ENCODE peak calls at places on chromosomes 2 and 18, in nine cellular contexts. One of them, this sample, is unnamed.

GRCh38 chr2:209638346-209638745 is 133.3 kb upstream of the UNC80 start:
- DNase-seq in Right ventricle myocardium superior: no peak
- DNase-seq in stimulated activated CD8-positive, alpha-beta memory T cell treated with anti-CD3 and anti-CD28 coated beads, Interleukin-4, amount 100 ng/mL, for 1 hour: no peak
- DNase-seq in H7: no peak
- DNase-seq in stimulated activated CD4-positive, alpha-beta T cell treated with anti-CD3 and anti-CD28 coated beads, Interleukin-1b, Interleukin-23, amount 100 ng/mL, for 24 hours: no peak
- DNase-seq in activated CD8-positive, alpha-beta memory T cell treated with anti-CD3 and anti-CD28 coated beads for 1 hour: no peak
- DNase-seq in erythroblast: no peak
- DNase-seq in mesendoderm: no peak
- DNase-seq in natural killer cell: no peak
- DNase-seq in this sample: no peak

GRCh38 chr2:219466816-219467735 is 31.6 kb upstream of the GMPPA start:
- DNase-seq in stimulated activated CD4-positive, alpha-beta T cell treated with anti-CD3 and anti-CD28 coated beads, Interleukin-1b, Interleukin-23, amount 100 ng/mL, for 24 hours: no peak
- DNase-seq in mesendoderm: no peak
- DNase-seq in erythroblast: no peak
- DNase-seq in H7: no peak
- DNase-seq in Right ventricle myocardium superior: no peak
- DNase-seq in activated CD8-positive, alpha-beta memory T cell treated with anti-CD3 and anti-CD28 coated beads for 1 hour: no peak
- DNase-seq in natural killer cell: no peak
- DNase-seq in stimulated activated CD8-positive, alpha-beta memory T cell treated with anti-CD3 and anti-CD28 coated beads, Interleukin-4, amount 100 ng/mL, for 1 hour: no peak
- DNase-seq in this sample: no peak

GRCh38 chr2:119148082-119148715 is 10.4 kb downstream of the C1QL2 start:
- DNase-seq in mesendoderm: peak
- DNase-seq in activated CD8-positive, alpha-beta memory T cell treated with anti-CD3 and anti-CD28 coated beads for 1 hour: no peak
- DNase-seq in stimulated activated CD8-positive, alpha-beta memory T cell treated with anti-CD3 and anti-CD28 coated beads, Interleukin-4, amount 100 ng/mL, for 1 hour: no peak
- DNase-seq in stimulated activated CD4-positive, alpha-beta T cell treated with anti-CD3 and anti-CD28 coated beads, Interleukin-1b, Interleukin-23, amount 100 ng/mL, for 24 hours: no peak
- DNase-seq in H7: peak
- DNase-seq in erythroblast: no peak
- DNase-seq in Right ventricle myocardium superior: no peak
- DNase-seq in natural killer cell: no peak
- DNase-seq in this sample: no peak

GRCh38 chr18:13879492-13879891 is 35.8 kb downstream of the MC2R start:
- DNase-seq in Right ventricle myocardium superior: no peak
- DNase-seq in activated CD8-positive, alpha-beta memory T cell treated with anti-CD3 and anti-CD28 coated beads for 1 hour: no peak
- DNase-seq in mesendoderm: no peak
- DNase-seq in H7: no peak
- DNase-seq in erythroblast: no peak
- DNase-seq in stimulated activated CD8-positive, alpha-beta memory T cell treated with anti-CD3 and anti-CD28 coated beads, Interleukin-4, amount 100 ng/mL, for 1 hour: no peak
- DNase-seq in stimulated activated CD4-positive, alpha-beta T cell treated with anti-CD3 and anti-CD28 coated beads, Interleukin-1b, Interleukin-23, amount 100 ng/mL, for 24 hours: no peak
- DNase-seq in natural killer cell: no peak
- DNase-seq in this sample: no peak

GRCh38 chr2:71545572-71546274 is 92.4 kb downstream of the DYSF start:
- DNase-seq in erythroblast: peak
- DNase-seq in activated CD8-positive, alpha-beta memory T cell treated with anti-CD3 and anti-CD28 coated beads for 1 hour: peak
- DNase-seq in stimulated activated CD4-positive, alpha-beta T cell treated with anti-CD3 and anti-CD28 coated beads, Interleukin-1b, Interleukin-23, amount 100 ng/mL, for 24 hours: peak
- DNase-seq in Right ventricle myocardium superior: no peak
- DNase-seq in stimulated activated CD8-positive, alpha-beta memory T cell treated with anti-CD3 and anti-CD28 coated beads, Interleukin-4, amount 100 ng/mL, for 1 hour: no peak
- DNase-seq in natural killer cell: no peak
- DNase-seq in mesendoderm: peak
- DNase-seq in H7: peak
- DNase-seq in this sample: no peak

GRCh38 chr2:199470672-199471442 is 13.1 kb upstream of the SATB2 start:
- DNase-seq in activated CD8-positive, alpha-beta memory T cell treated with anti-CD3 and anti-CD28 coated beads for 1 hour: no peak
- DNase-seq in erythroblast: no peak
- DNase-seq in mesendoderm: no peak
- DNase-seq in Right ventricle myocardium superior: no peak
- DNase-seq in natural killer cell: no peak
- DNase-seq in H7: peak
- DNase-seq in stimulated activated CD8-positive, alpha-beta memory T cell treated with anti-CD3 and anti-CD28 coated beads, Interleukin-4, amount 100 ng/mL, for 1 hour: no peak
- DNase-seq in stimulated activated CD4-positive, alpha-beta T cell treated with anti-CD3 and anti-CD28 coated beads, Interleukin-1b, Interleukin-23, amount 100 ng/mL, for 24 hours: no peak
- DNase-seq in this sample: no peak

GRCh38 chr2:31060397-31060796 is 77.8 kb downstream of the GALNT14 start:
- DNase-seq in natural killer cell: no peak
- DNase-seq in Right ventricle myocardium superior: no peak
- DNase-seq in stimulated activated CD8-positive, alpha-beta memory T cell treated with anti-CD3 and anti-CD28 coated beads, Interleukin-4, amount 100 ng/mL, for 1 hour: no peak
- DNase-seq in stimulated activated CD4-positive, alpha-beta T cell treated with anti-CD3 and anti-CD28 coated beads, Interleukin-1b, Interleukin-23, amount 100 ng/mL, for 24 hours: no peak
- DNase-seq in H7: no peak
- DNase-seq in erythroblast: no peak
- DNase-seq in activated CD8-positive, alpha-beta memory T cell treated with anti-CD3 and anti-CD28 coated beads for 1 hour: no peak
- DNase-seq in mesendoderm: no peak
- DNase-seq in this sample: no peak

GRCh38 chr2:106160786-106161261 is 33.3 kb downstream of the UXS1 start:
- DNase-seq in natural killer cell: no peak
- DNase-seq in mesendoderm: no peak
- DNase-seq in stimulated activated CD4-positive, alpha-beta T cell treated with anti-CD3 and anti-CD28 coated beads, Interleukin-1b, Interleukin-23, amount 100 ng/mL, for 24 hours: no peak
- DNase-seq in Right ventricle myocardium superior: no peak
- DNase-seq in H7: no peak
- DNase-seq in erythroblast: no peak
- DNase-seq in activated CD8-positive, alpha-beta memory T cell treated with anti-CD3 and anti-CD28 coated beads for 1 hour: no peak
- DNase-seq in stimulated activated CD8-positive, alpha-beta memory T cell treated with anti-CD3 and anti-CD28 coated beads, Interleukin-4, amount 100 ng/mL, for 1 hour: no peak
- DNase-seq in this sample: no peak

GRCh38 chr18:79847606-79848293 is 50.0 kb downstream of the KCNG2 start:
- DNase-seq in mesendoderm: no peak
- DNase-seq in stimulated activated CD4-positive, alpha-beta T cell treated with anti-CD3 and anti-CD28 coated beads, Interleukin-1b, Interleukin-23, amount 100 ng/mL, for 24 hours: no peak
- DNase-seq in Right ventricle myocardium superior: no peak
- DNase-seq in stimulated activated CD8-positive, alpha-beta memory T cell treated with anti-CD3 and anti-CD28 coated beads, Interleukin-4, amount 100 ng/mL, for 1 hour: no peak
- DNase-seq in H7: peak
- DNase-seq in activated CD8-positive, alpha-beta memory T cell treated with anti-CD3 and anti-CD28 coated beads for 1 hour: no peak
- DNase-seq in natural killer cell: no peak
- DNase-seq in erythroblast: no peak
- DNase-seq in this sample: no peak

GRCh38 chr2:159595410-159596046 is 20.8 kb downstream of the BAZ2B start:
- DNase-seq in activated CD8-positive, alpha-beta memory T cell treated with anti-CD3 and anti-CD28 coated beads for 1 hour: no peak
- DNase-seq in natural killer cell: no peak
- DNase-seq in H7: no peak
- DNase-seq in stimulated activated CD4-positive, alpha-beta T cell treated with anti-CD3 and anti-CD28 coated beads, Interleukin-1b, Interleukin-23, amount 100 ng/mL, for 24 hours: no peak
- DNase-seq in erythroblast: no peak
- DNase-seq in mesendoderm: no peak
- DNase-seq in stimulated activated CD8-positive, alpha-beta memory T cell treated with anti-CD3 and anti-CD28 coated beads, Interleukin-4, amount 100 ng/mL, for 1 hour: no peak
- DNase-seq in Right ventricle myocardium superior: no peak
- DNase-seq in this sample: no peak

GRCh38 chr2:134465706-134466105 is 211.8 kb downstream of the MGAT5 start:
- DNase-seq in stimulated activated CD8-positive, alpha-beta memory T cell treated with anti-CD3 and anti-CD28 coated beads, Interleukin-4, amount 100 ng/mL, for 1 hour: no peak
- DNase-seq in Right ventricle myocardium superior: no peak
- DNase-seq in H7: no peak
- DNase-seq in erythroblast: no peak
- DNase-seq in natural killer cell: no peak
- DNase-seq in stimulated activated CD4-positive, alpha-beta T cell treated with anti-CD3 and anti-CD28 coated beads, Interleukin-1b, Interleukin-23, amount 100 ng/mL, for 24 hours: no peak
- DNase-seq in mesendoderm: no peak
- DNase-seq in activated CD8-positive, alpha-beta memory T cell treated with anti-CD3 and anti-CD28 coated beads for 1 hour: no peak
- DNase-seq in this sample: no peak

GRCh38 chr18:56286775-56287174 is 351.6 kb downstream of the TXNL1 start:
- DNase-seq in natural killer cell: no peak
- DNase-seq in Right ventricle myocardium superior: no peak
- DNase-seq in H7: no peak
- DNase-seq in stimulated activated CD8-positive, alpha-beta memory T cell treated with anti-CD3 and anti-CD28 coated beads, Interleukin-4, amount 100 ng/mL, for 1 hour: no peak
- DNase-seq in erythroblast: no peak
- DNase-seq in mesendoderm: no peak
- DNase-seq in stimulated activated CD4-positive, alpha-beta T cell treated with anti-CD3 and anti-CD28 coated beads, Interleukin-1b, Interleukin-23, amount 100 ng/mL, for 24 hours: no peak
- DNase-seq in activated CD8-positive, alpha-beta memory T cell treated with anti-CD3 and anti-CD28 coated beads for 1 hour: no peak
- DNase-seq in this sample: no peak

GRCh38 chr2:160794926-160795325 is 301.3 kb upstream of the RBMS1 start:
- DNase-seq in stimulated activated CD8-positive, alpha-beta memory T cell treated with anti-CD3 and anti-CD28 coated beads, Interleukin-4, amount 100 ng/mL, for 1 hour: no peak
- DNase-seq in erythroblast: no peak
- DNase-seq in natural killer cell: no peak
- DNase-seq in H7: no peak
- DNase-seq in activated CD8-positive, alpha-beta memory T cell treated with anti-CD3 and anti-CD28 coated beads for 1 hour: no peak
- DNase-seq in Right ventricle myocardium superior: no peak
- DNase-seq in mesendoderm: no peak
- DNase-seq in stimulated activated CD4-positive, alpha-beta T cell treated with anti-CD3 and anti-CD28 coated beads, Interleukin-1b, Interleukin-23, amount 100 ng/mL, for 24 hours: no peak
- DNase-seq in this sample: no peak

GRCh38 chr2:75277111-75277510 is 77.8 kb upstream of the TACR1 start:
- DNase-seq in activated CD8-positive, alpha-beta memory T cell treated with anti-CD3 and anti-CD28 coated beads for 1 hour: no peak
- DNase-seq in natural killer cell: no peak
- DNase-seq in Right ventricle myocardium superior: no peak
- DNase-seq in stimulated activated CD8-positive, alpha-beta memory T cell treated with anti-CD3 and anti-CD28 coated beads, Interleukin-4, amount 100 ng/mL, for 1 hour: no peak
- DNase-seq in erythroblast: no peak
- DNase-seq in stimulated activated CD4-positive, alpha-beta T cell treated with anti-CD3 and anti-CD28 coated beads, Interleukin-1b, Interleukin-23, amount 100 ng/mL, for 24 hours: no peak
- DNase-seq in mesendoderm: no peak
- DNase-seq in H7: no peak
- DNase-seq in this sample: no peak

GRCh38 chr2:201661366-201661765 is 18.1 kb upstream of the TMEM237 start:
- DNase-seq in natural killer cell: no peak
- DNase-seq in H7: peak
- DNase-seq in stimulated activated CD4-positive, alpha-beta T cell treated with anti-CD3 and anti-CD28 coated beads, Interleukin-1b, Interleukin-23, amount 100 ng/mL, for 24 hours: no peak
- DNase-seq in activated CD8-positive, alpha-beta memory T cell treated with anti-CD3 and anti-CD28 coated beads for 1 hour: no peak
- DNase-seq in mesendoderm: no peak
- DNase-seq in stimulated activated CD8-positive, alpha-beta memory T cell treated with anti-CD3 and anti-CD28 coated beads, Interleukin-4, amount 100 ng/mL, for 1 hour: no peak
- DNase-seq in erythroblast: no peak
- DNase-seq in Right ventricle myocardium superior: no peak
- DNase-seq in this sample: no peak

GRCh38 chr2:240419321-240419720 is 16.1 kb upstream of the GPC1 start:
- DNase-seq in activated CD8-positive, alpha-beta memory T cell treated with anti-CD3 and anti-CD28 coated beads for 1 hour: no peak
- DNase-seq in Right ventricle myocardium superior: peak
- DNase-seq in stimulated activated CD8-positive, alpha-beta memory T cell treated with anti-CD3 and anti-CD28 coated beads, Interleukin-4, amount 100 ng/mL, for 1 hour: no peak
- DNase-seq in erythroblast: no peak
- DNase-seq in stimulated activated CD4-positive, alpha-beta T cell treated with anti-CD3 and anti-CD28 coated beads, Interleukin-1b, Interleukin-23, amount 100 ng/mL, for 24 hours: no peak
- DNase-seq in mesendoderm: no peak
- DNase-seq in natural killer cell: peak
- DNase-seq in H7: no peak
- DNase-seq in this sample: no peak

GRCh38 chr18:3688682-3689081 is 238.7 kb downstream of the TGIF1 start:
- DNase-seq in erythroblast: no peak
- DNase-seq in H7: no peak
- DNase-seq in natural killer cell: no peak
- DNase-seq in mesendoderm: peak
- DNase-seq in Right ventricle myocardium superior: no peak
- DNase-seq in stimulated activated CD8-positive, alpha-beta memory T cell treated with anti-CD3 and anti-CD28 coated beads, Interleukin-4, amount 100 ng/mL, for 1 hour: no peak
- DNase-seq in stimulated activated CD4-positive, alpha-beta T cell treated with anti-CD3 and anti-CD28 coated beads, Interleukin-1b, Interleukin-23, amount 100 ng/mL, for 24 hours: no peak
- DNase-seq in activated CD8-positive, alpha-beta memory T cell treated with anti-CD3 and anti-CD28 coated beads for 1 hour: no peak
- DNase-seq in this sample: no peak

GRCh38 chr2:215929602-215930335 is 83.6 kb downstream of the MREG start:
- DNase-seq in stimulated activated CD8-positive, alpha-beta memory T cell treated with anti-CD3 and anti-CD28 coated beads, Interleukin-4, amount 100 ng/mL, for 1 hour: no peak
- DNase-seq in stimulated activated CD4-positive, alpha-beta T cell treated with anti-CD3 and anti-CD28 coated beads, Interleukin-1b, Interleukin-23, amount 100 ng/mL, for 24 hours: no peak
- DNase-seq in natural killer cell: no peak
- DNase-seq in Right ventricle myocardium superior: no peak
- DNase-seq in activated CD8-positive, alpha-beta memory T cell treated with anti-CD3 and anti-CD28 coated beads for 1 hour: no peak
- DNase-seq in H7: no peak
- DNase-seq in mesendoderm: peak
- DNase-seq in erythroblast: peak
- DNase-seq in this sample: no peak

GRCh38 chr2:239548491-239548890 is 147.7 kb upstream of the HDAC4 start:
- DNase-seq in erythroblast: no peak
- DNase-seq in stimulated activated CD4-positive, alpha-beta T cell treated with anti-CD3 and anti-CD28 coated beads, Interleukin-1b, Interleukin-23, amount 100 ng/mL, for 24 hours: peak
- DNase-seq in activated CD8-positive, alpha-beta memory T cell treated with anti-CD3 and anti-CD28 coated beads for 1 hour: peak
- DNase-seq in stimulated activated CD8-positive, alpha-beta memory T cell treated with anti-CD3 and anti-CD28 coated beads, Interleukin-4, amount 100 ng/mL, for 1 hour: no peak
- DNase-seq in mesendoderm: no peak
- DNase-seq in H7: no peak
- DNase-seq in Right ventricle myocardium superior: no peak
- DNase-seq in natural killer cell: no peak
- DNase-seq in this sample: no peak

GRCh38 chr2:73977466-73977865 is 7.2 kb upstream of the TET3 start:
- DNase-seq in activated CD8-positive, alpha-beta memory T cell treated with anti-CD3 and anti-CD28 coated beads for 1 hour: no peak
- DNase-seq in Right ventricle myocardium superior: no peak
- DNase-seq in H7: no peak
- DNase-seq in mesendoderm: no peak
- DNase-seq in erythroblast: no peak
- DNase-seq in stimulated activated CD8-positive, alpha-beta memory T cell treated with anti-CD3 and anti-CD28 coated beads, Interleukin-4, amount 100 ng/mL, for 1 hour: no peak
- DNase-seq in natural killer cell: no peak
- DNase-seq in stimulated activated CD4-positive, alpha-beta T cell treated with anti-CD3 and anti-CD28 coated beads, Interleukin-1b, Interleukin-23, amount 100 ng/mL, for 24 hours: no peak
- DNase-seq in this sample: no peak

GRCh38 chr2:71743995-71744675 is 290.8 kb downstream of the DYSF start:
- DNase-seq in stimulated activated CD8-positive, alpha-beta memory T cell treated with anti-CD3 and anti-CD28 coated beads, Interleukin-4, amount 100 ng/mL, for 1 hour: no peak
- DNase-seq in Right ventricle myocardium superior: no peak
- DNase-seq in activated CD8-positive, alpha-beta memory T cell treated with anti-CD3 and anti-CD28 coated beads for 1 hour: no peak
- DNase-seq in erythroblast: no peak
- DNase-seq in natural killer cell: no peak
- DNase-seq in mesendoderm: no peak
- DNase-seq in H7: no peak
- DNase-seq in stimulated activated CD4-positive, alpha-beta T cell treated with anti-CD3 and anti-CD28 coated beads, Interleukin-1b, Interleukin-23, amount 100 ng/mL, for 24 hours: no peak
- DNase-seq in this sample: no peak

GRCh38 chr2:128318776-128319456 is at the start of gene HS6ST1:
- DNase-seq in erythroblast: peak
- DNase-seq in H7: peak
- DNase-seq in Right ventricle myocardium superior: peak
- DNase-seq in stimulated activated CD8-positive, alpha-beta memory T cell treated with anti-CD3 and anti-CD28 coated beads, Interleukin-4, amount 100 ng/mL, for 1 hour: peak
- DNase-seq in mesendoderm: peak
- DNase-seq in activated CD8-positive, alpha-beta memory T cell treated with anti-CD3 and anti-CD28 coated beads for 1 hour: peak
- DNase-seq in natural killer cell: peak
- DNase-seq in stimulated activated CD4-positive, alpha-beta T cell treated with anti-CD3 and anti-CD28 coated beads, Interleukin-1b, Interleukin-23, amount 100 ng/mL, for 24 hours: peak
- DNase-seq in this sample: peak

GRCh38 chr2:98487806-98488189 is 43.1 kb downstream of the INPP4A start:
- DNase-seq in erythroblast: peak
- DNase-seq in Right ventricle myocardium superior: no peak
- DNase-seq in stimulated activated CD8-positive, alpha-beta memory T cell treated with anti-CD3 and anti-CD28 coated beads, Interleukin-4, amount 100 ng/mL, for 1 hour: no peak
- DNase-seq in stimulated activated CD4-positive, alpha-beta T cell treated with anti-CD3 and anti-CD28 coated beads, Interleukin-1b, Interleukin-23, amount 100 ng/mL, for 24 hours: no peak
- DNase-seq in natural killer cell: no peak
- DNase-seq in H7: no peak
- DNase-seq in activated CD8-positive, alpha-beta memory T cell treated with anti-CD3 and anti-CD28 coated beads for 1 hour: no peak
- DNase-seq in mesendoderm: peak
- DNase-seq in this sample: no peak

GRCh38 chr2:12008425-12009061 is 262.1 kb downstream of the LPIN1 start:
- DNase-seq in mesendoderm: no peak
- DNase-seq in H7: no peak
- DNase-seq in erythroblast: no peak
- DNase-seq in stimulated activated CD8-positive, alpha-beta memory T cell treated with anti-CD3 and anti-CD28 coated beads, Interleukin-4, amount 100 ng/mL, for 1 hour: no peak
- DNase-seq in Right ventricle myocardium superior: no peak
- DNase-seq in activated CD8-positive, alpha-beta memory T cell treated with anti-CD3 and anti-CD28 coated beads for 1 hour: no peak
- DNase-seq in stimulated activated CD4-positive, alpha-beta T cell treated with anti-CD3 and anti-CD28 coated beads, Interleukin-1b, Interleukin-23, amount 100 ng/mL, for 24 hours: no peak
- DNase-seq in natural killer cell: no peak
- DNase-seq in this sample: no peak

GRCh38 chr18:62603211-62603610 is 80.4 kb downstream of the ZCCHC2 start:
- DNase-seq in stimulated activated CD8-positive, alpha-beta memory T cell treated with anti-CD3 and anti-CD28 coated beads, Interleukin-4, amount 100 ng/mL, for 1 hour: no peak
- DNase-seq in erythroblast: no peak
- DNase-seq in stimulated activated CD4-positive, alpha-beta T cell treated with anti-CD3 and anti-CD28 coated beads, Interleukin-1b, Interleukin-23, amount 100 ng/mL, for 24 hours: no peak
- DNase-seq in activated CD8-positive, alpha-beta memory T cell treated with anti-CD3 and anti-CD28 coated beads for 1 hour: no peak
- DNase-seq in H7: no peak
- DNase-seq in natural killer cell: no peak
- DNase-seq in Right ventricle myocardium superior: no peak
- DNase-seq in mesendoderm: no peak
- DNase-seq in this sample: no peak

GRCh38 chr18:39959839-39960238 is 1995.2 kb upstream of the PIK3C3 start:
- DNase-seq in erythroblast: no peak
- DNase-seq in mesendoderm: no peak
- DNase-seq in natural killer cell: no peak
- DNase-seq in H7: no peak
- DNase-seq in stimulated activated CD4-positive, alpha-beta T cell treated with anti-CD3 and anti-CD28 coated beads, Interleukin-1b, Interleukin-23, amount 100 ng/mL, for 24 hours: no peak
- DNase-seq in Right ventricle myocardium superior: no peak
- DNase-seq in stimulated activated CD8-positive, alpha-beta memory T cell treated with anti-CD3 and anti-CD28 coated beads, Interleukin-4, amount 100 ng/mL, for 1 hour: no peak
- DNase-seq in activated CD8-positive, alpha-beta memory T cell treated with anti-CD3 and anti-CD28 coated beads for 1 hour: no peak
- DNase-seq in this sample: no peak

GRCh38 chr2:101357386-101357785 is 29.9 kb downstream of the CREG2 start:
- DNase-seq in mesendoderm: no peak
- DNase-seq in natural killer cell: no peak
- DNase-seq in stimulated activated CD8-positive, alpha-beta memory T cell treated with anti-CD3 and anti-CD28 coated beads, Interleukin-4, amount 100 ng/mL, for 1 hour: no peak
- DNase-seq in erythroblast: no peak
- DNase-seq in stimulated activated CD4-positive, alpha-beta T cell treated with anti-CD3 and anti-CD28 coated beads, Interleukin-1b, Interleukin-23, amount 100 ng/mL, for 24 hours: no peak
- DNase-seq in H7: no peak
- DNase-seq in activated CD8-positive, alpha-beta memory T cell treated with anti-CD3 and anti-CD28 coated beads for 1 hour: no peak
- DNase-seq in Right ventricle myocardium superior: no peak
- DNase-seq in this sample: no peak

GRCh38 chr2:60440761-60441160 is 112.7 kb downstream of the BCL11A start:
- DNase-seq in stimulated activated CD4-positive, alpha-beta T cell treated with anti-CD3 and anti-CD28 coated beads, Interleukin-1b, Interleukin-23, amount 100 ng/mL, for 24 hours: no peak
- DNase-seq in activated CD8-positive, alpha-beta memory T cell treated with anti-CD3 and anti-CD28 coated beads for 1 hour: no peak
- DNase-seq in stimulated activated CD8-positive, alpha-beta memory T cell treated with anti-CD3 and anti-CD28 coated beads, Interleukin-4, amount 100 ng/mL, for 1 hour: no peak
- DNase-seq in H7: no peak
- DNase-seq in mesendoderm: no peak
- DNase-seq in erythroblast: no peak
- DNase-seq in natural killer cell: no peak
- DNase-seq in Right ventricle myocardium superior: no peak
- DNase-seq in this sample: no peak

GRCh38 chr18:34158881-34159690 is 65.6 kb downstream of the NOL4 start:
- DNase-seq in stimulated activated CD8-positive, alpha-beta memory T cell treated with anti-CD3 and anti-CD28 coated beads, Interleukin-4, amount 100 ng/mL, for 1 hour: no peak
- DNase-seq in H7: peak
- DNase-seq in erythroblast: no peak
- DNase-seq in stimulated activated CD4-positive, alpha-beta T cell treated with anti-CD3 and anti-CD28 coated beads, Interleukin-1b, Interleukin-23, amount 100 ng/mL, for 24 hours: no peak
- DNase-seq in mesendoderm: peak
- DNase-seq in natural killer cell: no peak
- DNase-seq in Right ventricle myocardium superior: peak
- DNase-seq in activated CD8-positive, alpha-beta memory T cell treated with anti-CD3 and anti-CD28 coated beads for 1 hour: no peak
- DNase-seq in this sample: no peak

GRCh38 chr18:7566587-7567486 is at the start of gene PTPRM:
- DNase-seq in mesendoderm: peak
- DNase-seq in activated CD8-positive, alpha-beta memory T cell treated with anti-CD3 and anti-CD28 coated beads for 1 hour: no peak
- DNase-seq in stimulated activated CD4-positive, alpha-beta T cell treated with anti-CD3 and anti-CD28 coated beads, Interleukin-1b, Interleukin-23, amount 100 ng/mL, for 24 hours: peak
- DNase-seq in natural killer cell: peak
- DNase-seq in Right ventricle myocardium superior: peak
- DNase-seq in H7: peak
- DNase-seq in erythroblast: peak
- DNase-seq in stimulated activated CD8-positive, alpha-beta memory T cell treated with anti-CD3 and anti-CD28 coated beads, Interleukin-4, amount 100 ng/mL, for 1 hour: no peak
- DNase-seq in this sample: peak

GRCh38 chr2:88181511-88181910 is 11.4 kb downstream of the THNSL2 start:
- DNase-seq in stimulated activated CD4-positive, alpha-beta T cell treated with anti-CD3 and anti-CD28 coated beads, Interleukin-1b, Interleukin-23, amount 100 ng/mL, for 24 hours: no peak
- DNase-seq in mesendoderm: no peak
- DNase-seq in stimulated activated CD8-positive, alpha-beta memory T cell treated with anti-CD3 and anti-CD28 coated beads, Interleukin-4, amount 100 ng/mL, for 1 hour: no peak
- DNase-seq in erythroblast: no peak
- DNase-seq in H7: no peak
- DNase-seq in activated CD8-positive, alpha-beta memory T cell treated with anti-CD3 and anti-CD28 coated beads for 1 hour: no peak
- DNase-seq in natural killer cell: no peak
- DNase-seq in Right ventricle myocardium superior: no peak
- DNase-seq in this sample: no peak

This sample was measured in esophagus squamous epithelium.